ENCODE peak calls at places on chromosomes 6 and 20, in eight cellular contexts. One of them, this sample, is unnamed.

GRCh38 chr20:33465536-33466302 is 22.2 kb upstream of the SNTA1 start:
- DNase-seq in astrocyte of the spinal cord: no peak
- DNase-seq in endothelial cell: no peak
- DNase-seq in AG09309: no peak
- DNase-seq in fibroblast of mammary gland: no peak
- DNase-seq in M059J: no peak
- DNase-seq in body of pancreas: no peak
- DNase-seq in stimulated activated CD8-positive, alpha-beta memory T cell treated with anti-CD3 and anti-CD28 coated beads, Interleukin-15, amount 100 ng/mL, for 1 hour: no peak
- DNase-seq in this sample: no peak

GRCh38 chr20:11675920-11676617 is 241.6 kb upstream of the BTBD3 start:
- DNase-seq in astrocyte of the spinal cord: peak
- DNase-seq in endothelial cell: no peak
- DNase-seq in AG09309: no peak
- DNase-seq in fibroblast of mammary gland: peak
- DNase-seq in M059J: peak
- DNase-seq in body of pancreas: no peak
- DNase-seq in stimulated activated CD8-positive, alpha-beta memory T cell treated with anti-CD3 and anti-CD28 coated beads, Interleukin-15, amount 100 ng/mL, for 1 hour: no peak
- DNase-seq in this sample: no peak

GRCh38 chr20:51440589-51440988 is 101.9 kb downstream of the NFATC2 start:
- DNase-seq in astrocyte of the spinal cord: no peak
- DNase-seq in endothelial cell: no peak
- DNase-seq in AG09309: no peak
- DNase-seq in fibroblast of mammary gland: no peak
- DNase-seq in M059J: no peak
- DNase-seq in body of pancreas: no peak
- DNase-seq in stimulated activated CD8-positive, alpha-beta memory T cell treated with anti-CD3 and anti-CD28 coated beads, Interleukin-15, amount 100 ng/mL, for 1 hour: no peak
- DNase-seq in this sample: no peak

GRCh38 chr6:5746392-5747140 is 260.2 kb downstream of the NRN1 start:
- DNase-seq in astrocyte of the spinal cord: no peak
- DNase-seq in endothelial cell: peak
- DNase-seq in AG09309: no peak
- DNase-seq in fibroblast of mammary gland: no peak
- DNase-seq in M059J: no peak
- DNase-seq in body of pancreas: no peak
- DNase-seq in stimulated activated CD8-positive, alpha-beta memory T cell treated with anti-CD3 and anti-CD28 coated beads, Interleukin-15, amount 100 ng/mL, for 1 hour: no peak
- DNase-seq in this sample: no peak

GRCh38 chr6:136031982-136032381 is 180.5 kb downstream of the PDE7B start:
- DNase-seq in astrocyte of the spinal cord: peak
- DNase-seq in endothelial cell: peak
- DNase-seq in AG09309: no peak
- DNase-seq in fibroblast of mammary gland: peak
- DNase-seq in M059J: peak
- DNase-seq in body of pancreas: peak
- DNase-seq in stimulated activated CD8-positive, alpha-beta memory T cell treated with anti-CD3 and anti-CD28 coated beads, Interleukin-15, amount 100 ng/mL, for 1 hour: no peak
- DNase-seq in this sample: no peak

GRCh38 chr6:129889580-129889979 is 28.5 kb upstream of the TMEM244 start:
- DNase-seq in astrocyte of the spinal cord: peak
- DNase-seq in endothelial cell: no peak
- DNase-seq in AG09309: peak
- DNase-seq in fibroblast of mammary gland: peak
- DNase-seq in M059J: peak
- DNase-seq in body of pancreas: no peak
- DNase-seq in stimulated activated CD8-positive, alpha-beta memory T cell treated with anti-CD3 and anti-CD28 coated beads, Interleukin-15, amount 100 ng/mL, for 1 hour: no peak
- DNase-seq in this sample: peak

GRCh38 chr6:70520575-70520974 is 46.2 kb upstream of the SDHAF4 start:
- DNase-seq in astrocyte of the spinal cord: peak
- DNase-seq in endothelial cell: no peak
- DNase-seq in AG09309: no peak
- DNase-seq in fibroblast of mammary gland: peak
- DNase-seq in M059J: peak
- DNase-seq in body of pancreas: no peak
- DNase-seq in stimulated activated CD8-positive, alpha-beta memory T cell treated with anti-CD3 and anti-CD28 coated beads, Interleukin-15, amount 100 ng/mL, for 1 hour: no peak
- DNase-seq in this sample: no peak

GRCh38 chr6:99617131-99617530 is 10.5 kb downstream of the PRDM13 start:
- DNase-seq in astrocyte of the spinal cord: no peak
- DNase-seq in endothelial cell: no peak
- DNase-seq in AG09309: no peak
- DNase-seq in fibroblast of mammary gland: no peak
- DNase-seq in M059J: no peak
- DNase-seq in body of pancreas: no peak
- DNase-seq in stimulated activated CD8-positive, alpha-beta memory T cell treated with anti-CD3 and anti-CD28 coated beads, Interleukin-15, amount 100 ng/mL, for 1 hour: no peak
- DNase-seq in this sample: no peak

GRCh38 chr20:9359561-9360308 is 154.7 kb upstream of the LAMP5 start:
- DNase-seq in astrocyte of the spinal cord: peak
- DNase-seq in endothelial cell: peak
- DNase-seq in AG09309: peak
- DNase-seq in fibroblast of mammary gland: peak
- DNase-seq in M059J: peak
- DNase-seq in body of pancreas: peak
- DNase-seq in stimulated activated CD8-positive, alpha-beta memory T cell treated with anti-CD3 and anti-CD28 coated beads, Interleukin-15, amount 100 ng/mL, for 1 hour: no peak
- DNase-seq in this sample: no peak

GRCh38 chr6:14110001-14110818 is 7.4 kb upstream of the CD83 start:
- DNase-seq in astrocyte of the spinal cord: no peak
- DNase-seq in endothelial cell: no peak
- DNase-seq in AG09309: no peak
- DNase-seq in fibroblast of mammary gland: no peak
- DNase-seq in M059J: no peak
- DNase-seq in body of pancreas: no peak
- DNase-seq in stimulated activated CD8-positive, alpha-beta memory T cell treated with anti-CD3 and anti-CD28 coated beads, Interleukin-15, amount 100 ng/mL, for 1 hour: no peak
- DNase-seq in this sample: no peak

GRCh38 chr6:34546551-34547321 is 9.4 kb downstream of the SPDEF start:
- DNase-seq in astrocyte of the spinal cord: no peak
- DNase-seq in endothelial cell: no peak
- DNase-seq in AG09309: no peak
- DNase-seq in fibroblast of mammary gland: no peak
- DNase-seq in M059J: peak
- DNase-seq in body of pancreas: peak
- DNase-seq in stimulated activated CD8-positive, alpha-beta memory T cell treated with anti-CD3 and anti-CD28 coated beads, Interleukin-15, amount 100 ng/mL, for 1 hour: no peak
- DNase-seq in this sample: no peak

GRCh38 chr6:37809144-37809543 is 10.4 kb upstream of the ZFAND3 start:
- DNase-seq in astrocyte of the spinal cord: peak
- DNase-seq in endothelial cell: no peak
- DNase-seq in AG09309: no peak
- DNase-seq in fibroblast of mammary gland: peak
- DNase-seq in M059J: peak
- DNase-seq in body of pancreas: peak
- DNase-seq in stimulated activated CD8-positive, alpha-beta memory T cell treated with anti-CD3 and anti-CD28 coated beads, Interleukin-15, amount 100 ng/mL, for 1 hour: no peak
- DNase-seq in this sample: no peak

GRCh38 chr20:21322921-21323321 is 19.8 kb downstream of the XRN2 start:
- DNase-seq in astrocyte of the spinal cord: no peak
- DNase-seq in endothelial cell: no peak
- DNase-seq in AG09309: no peak
- DNase-seq in fibroblast of mammary gland: peak
- DNase-seq in M059J: peak
- DNase-seq in body of pancreas: no peak
- DNase-seq in stimulated activated CD8-positive, alpha-beta memory T cell treated with anti-CD3 and anti-CD28 coated beads, Interleukin-15, amount 100 ng/mL, for 1 hour: no peak
- DNase-seq in this sample: no peak

GRCh38 chr6:30542404-30542725 is 13.9 kb downstream of the GNL1 start:
- DNase-seq in astrocyte of the spinal cord: no peak
- DNase-seq in endothelial cell: no peak
- DNase-seq in AG09309: no peak
- DNase-seq in fibroblast of mammary gland: no peak
- DNase-seq in M059J: no peak
- DNase-seq in body of pancreas: no peak
- DNase-seq in stimulated activated CD8-positive, alpha-beta memory T cell treated with anti-CD3 and anti-CD28 coated beads, Interleukin-15, amount 100 ng/mL, for 1 hour: no peak
- DNase-seq in this sample: no peak

GRCh38 chr6:17703256-17703694 is 3.5 kb downstream of the NUP153 start:
- DNase-seq in astrocyte of the spinal cord: peak
- DNase-seq in endothelial cell: no peak
- DNase-seq in AG09309: peak
- DNase-seq in fibroblast of mammary gland: peak
- DNase-seq in M059J: peak
- DNase-seq in body of pancreas: peak
- DNase-seq in stimulated activated CD8-positive, alpha-beta memory T cell treated with anti-CD3 and anti-CD28 coated beads, Interleukin-15, amount 100 ng/mL, for 1 hour: no peak
- DNase-seq in this sample: peak

GRCh38 chr20:63220696-63221399 is 4.9 kb upstream of the YTHDF1 start:
- DNase-seq in astrocyte of the spinal cord: no peak
- DNase-seq in endothelial cell: no peak
- DNase-seq in AG09309: no peak
- DNase-seq in fibroblast of mammary gland: no peak
- DNase-seq in M059J: no peak
- DNase-seq in body of pancreas: no peak
- DNase-seq in stimulated activated CD8-positive, alpha-beta memory T cell treated with anti-CD3 and anti-CD28 coated beads, Interleukin-15, amount 100 ng/mL, for 1 hour: no peak
- DNase-seq in this sample: no peak

GRCh38 chr20:24479595-24479994 is 10.2 kb downstream of the SYNDIG1 start:
- DNase-seq in astrocyte of the spinal cord: no peak
- DNase-seq in endothelial cell: peak
- DNase-seq in AG09309: no peak
- DNase-seq in fibroblast of mammary gland: no peak
- DNase-seq in M059J: no peak
- DNase-seq in body of pancreas: no peak
- DNase-seq in stimulated activated CD8-positive, alpha-beta memory T cell treated with anti-CD3 and anti-CD28 coated beads, Interleukin-15, amount 100 ng/mL, for 1 hour: no peak
- DNase-seq in this sample: no peak

GRCh38 chr20:56439784-56440291 is 27.8 kb downstream of the CASS4 start:
- DNase-seq in astrocyte of the spinal cord: peak
- DNase-seq in endothelial cell: no peak
- DNase-seq in AG09309: peak
- DNase-seq in fibroblast of mammary gland: peak
- DNase-seq in M059J: peak
- DNase-seq in body of pancreas: peak
- DNase-seq in stimulated activated CD8-positive, alpha-beta memory T cell treated with anti-CD3 and anti-CD28 coated beads, Interleukin-15, amount 100 ng/mL, for 1 hour: no peak
- DNase-seq in this sample: peak

GRCh38 chr20:41169791-41170351 is 32.5 kb downstream of the PLCG1 start:
- DNase-seq in astrocyte of the spinal cord: peak
- DNase-seq in endothelial cell: no peak
- DNase-seq in AG09309: peak
- DNase-seq in fibroblast of mammary gland: peak
- DNase-seq in M059J: peak
- DNase-seq in body of pancreas: no peak
- DNase-seq in stimulated activated CD8-positive, alpha-beta memory T cell treated with anti-CD3 and anti-CD28 coated beads, Interleukin-15, amount 100 ng/mL, for 1 hour: no peak
- DNase-seq in this sample: no peak

GRCh38 chr20:2470051-2470431 is 548 bp downstream of the SNRPB start:
- DNase-seq in astrocyte of the spinal cord: peak
- DNase-seq in endothelial cell: peak
- DNase-seq in AG09309: no peak
- DNase-seq in fibroblast of mammary gland: peak
- DNase-seq in M059J: peak
- DNase-seq in body of pancreas: peak
- DNase-seq in stimulated activated CD8-positive, alpha-beta memory T cell treated with anti-CD3 and anti-CD28 coated beads, Interleukin-15, amount 100 ng/mL, for 1 hour: peak
- DNase-seq in this sample: no peak

GRCh38 chr6:17473554-17473953 is 80.2 kb downstream of the CAP2 start:
- DNase-seq in astrocyte of the spinal cord: no peak
- DNase-seq in endothelial cell: no peak
- DNase-seq in AG09309: no peak
- DNase-seq in fibroblast of mammary gland: no peak
- DNase-seq in M059J: no peak
- DNase-seq in body of pancreas: no peak
- DNase-seq in stimulated activated CD8-positive, alpha-beta memory T cell treated with anti-CD3 and anti-CD28 coated beads, Interleukin-15, amount 100 ng/mL, for 1 hour: no peak
- DNase-seq in this sample: no peak

GRCh38 chr20:46558511-46558959 is 8.1 kb upstream of the OCSTAMP start:
- DNase-seq in astrocyte of the spinal cord: peak
- DNase-seq in endothelial cell: no peak
- DNase-seq in AG09309: peak
- DNase-seq in fibroblast of mammary gland: peak
- DNase-seq in M059J: peak
- DNase-seq in body of pancreas: no peak
- DNase-seq in stimulated activated CD8-positive, alpha-beta memory T cell treated with anti-CD3 and anti-CD28 coated beads, Interleukin-15, amount 100 ng/mL, for 1 hour: no peak
- DNase-seq in this sample: peak

GRCh38 chr6:16292942-16293341 is 54.6 kb downstream of the GMPR start:
- DNase-seq in astrocyte of the spinal cord: no peak
- DNase-seq in endothelial cell: no peak
- DNase-seq in AG09309: no peak
- DNase-seq in fibroblast of mammary gland: no peak
- DNase-seq in M059J: no peak
- DNase-seq in body of pancreas: no peak
- DNase-seq in stimulated activated CD8-positive, alpha-beta memory T cell treated with anti-CD3 and anti-CD28 coated beads, Interleukin-15, amount 100 ng/mL, for 1 hour: no peak
- DNase-seq in this sample: no peak

GRCh38 chr6:53834134-53834533 is 39.3 kb downstream of the LRRC1 start:
- DNase-seq in astrocyte of the spinal cord: no peak
- DNase-seq in endothelial cell: no peak
- DNase-seq in AG09309: no peak
- DNase-seq in fibroblast of mammary gland: no peak
- DNase-seq in M059J: peak
- DNase-seq in body of pancreas: no peak
- DNase-seq in stimulated activated CD8-positive, alpha-beta memory T cell treated with anti-CD3 and anti-CD28 coated beads, Interleukin-15, amount 100 ng/mL, for 1 hour: no peak
- DNase-seq in this sample: no peak

GRCh38 chr20:61895686-61896057 is 170.0 kb downstream of the TAF4 start:
- DNase-seq in astrocyte of the spinal cord: no peak
- DNase-seq in endothelial cell: no peak
- DNase-seq in AG09309: no peak
- DNase-seq in fibroblast of mammary gland: no peak
- DNase-seq in M059J: no peak
- DNase-seq in body of pancreas: no peak
- DNase-seq in stimulated activated CD8-positive, alpha-beta memory T cell treated with anti-CD3 and anti-CD28 coated beads, Interleukin-15, amount 100 ng/mL, for 1 hour: no peak
- DNase-seq in this sample: no peak

This sample was measured in AG04450.